ENCODE peak calls at places on chromosomes 5 and 9, in six cellular contexts. C is spleen, E is K562, P is vagina, N is body of pancreas, A is HCT116. H is an unnamed sample.

GRCh38 chr9:92324451-92324850 is 699 bp downstream of the NOL8 start:
- DNase-seq in E (peak; percentile 23), A (no peak), N (no peak), C (no peak), P (no peak), H (no peak)

GRCh38 chr9:14482856-14483255 is 168.9 kb upstream of the NFIB start:
- DNase-seq in C (no peak), E (no peak), A (no peak), P (no peak), N (no peak), H (no peak)

GRCh38 chr5:142313693-142314092 is 11.1 kb downstream of the SPRY4 start:
- DNase-seq in E (no peak), C (no peak), A (no peak), P (no peak), N (no peak), H (no peak)

GRCh38 chr9:136361757-136362449 is 1.6 kb downstream of the DNLZ start:
- DNase-seq in N (no peak), A (no peak), P (no peak), E (no peak), C (no peak), H (no peak)

GRCh38 chr5:63131618-63132285 is 553.1 kb downstream of the LRRC70 start:
- DNase-seq in P (no peak), E (no peak), N (no peak), C (no peak), A (no peak), H (peak; percentile 3)

GRCh38 chr5:79069488-79070001 is at the start of the genes BHMT2 and DMGDH:
- DNase-seq in N (peak; percentile 56), C (no peak), A (no peak), P (no peak), E (peak; percentile 11), H (no peak)

GRCh38 chr5:74870299-74871067 is 4.3 kb upstream of the FAM169A start:
- DNase-seq in P (no peak), E (no peak), N (no peak), C (no peak), A (no peak), H (no peak)

GRCh38 chr5:14185336-14186131 is 42.4 kb downstream of the TRIO start:
- DNase-seq in E (no peak), C (no peak), N (no peak), P (no peak), A (no peak), H (peak; percentile 51)

GRCh38 chr5:81773574-81773973 is 22.7 kb upstream of the SSBP2 start:
- DNase-seq in E (no peak), A (no peak), P (no peak), N (no peak), C (no peak), H (no peak)

GRCh38 chr5:125612356-125613149 is 810.7 kb upstream of the GRAMD2B start:
- DNase-seq in C (no peak), E (no peak), P (no peak), A (no peak), N (peak; percentile 69), H (no peak)

GRCh38 chr5:93164690-93165089 is 416.3 kb downstream of the NR2F1-AS1 start:
- DNase-seq in E (no peak), C (no peak), P (no peak), N (no peak), A (peak; percentile 87), H (peak; percentile 47)

GRCh38 chr5:140153905-140154304 is 21.1 kb upstream of the CYSTM1 start:
- DNase-seq in C (no peak), N (no peak), P (no peak), A (no peak), E (no peak), H (no peak)

GRCh38 chr5:175778951-175779475 is 92.4 kb upstream of the CPLX2 start:
- DNase-seq in C (no peak), E (no peak), N (peak; percentile 71), A (peak; percentile 15), P (no peak), H (peak; percentile 71)

GRCh38 chr5:65625743-65626142 is 916 bp downstream of the SHLD3 start:
- DNase-seq in N (no peak), A (no peak), C (no peak), E (peak; percentile 8), P (no peak), H (no peak)

GRCh38 chr5:65624025-65624569 is at the start of gene TRIM23:
- DNase-seq in A (peak; percentile 83), N (peak; percentile 93), E (peak; percentile 89), C (peak; percentile 98), P (peak; percentile 95), H (peak; percentile 79)

GRCh38 chr5:65623482-65623881 is 651 bp downstream of the TRIM23 start:
- DNase-seq in N (no peak), A (no peak), E (peak; percentile 13), C (no peak), P (no peak), H (no peak)

GRCh38 chr5:65620021-65620420 is 4.1 kb downstream of the TRIM23 start:
- DNase-seq in P (no peak), E (no peak), A (no peak), C (no peak), N (no peak), H (no peak)

GRCh38 chr5:65624570-65625555 is at the start of the genes SHLD3 and TRAPPC13:
- DNase-seq in P (peak; percentile 91), C (peak; percentile 90), A (peak; percentile 85), N (peak; percentile 90), E (peak; percentile 80), H (peak; percentile 64)
- TF ChIP-seq POLR2A in P (no peak), C (no peak), A (no peak), N (no peak), E (peak; percentile 74), H (peak; percentile 37)

DNA sequence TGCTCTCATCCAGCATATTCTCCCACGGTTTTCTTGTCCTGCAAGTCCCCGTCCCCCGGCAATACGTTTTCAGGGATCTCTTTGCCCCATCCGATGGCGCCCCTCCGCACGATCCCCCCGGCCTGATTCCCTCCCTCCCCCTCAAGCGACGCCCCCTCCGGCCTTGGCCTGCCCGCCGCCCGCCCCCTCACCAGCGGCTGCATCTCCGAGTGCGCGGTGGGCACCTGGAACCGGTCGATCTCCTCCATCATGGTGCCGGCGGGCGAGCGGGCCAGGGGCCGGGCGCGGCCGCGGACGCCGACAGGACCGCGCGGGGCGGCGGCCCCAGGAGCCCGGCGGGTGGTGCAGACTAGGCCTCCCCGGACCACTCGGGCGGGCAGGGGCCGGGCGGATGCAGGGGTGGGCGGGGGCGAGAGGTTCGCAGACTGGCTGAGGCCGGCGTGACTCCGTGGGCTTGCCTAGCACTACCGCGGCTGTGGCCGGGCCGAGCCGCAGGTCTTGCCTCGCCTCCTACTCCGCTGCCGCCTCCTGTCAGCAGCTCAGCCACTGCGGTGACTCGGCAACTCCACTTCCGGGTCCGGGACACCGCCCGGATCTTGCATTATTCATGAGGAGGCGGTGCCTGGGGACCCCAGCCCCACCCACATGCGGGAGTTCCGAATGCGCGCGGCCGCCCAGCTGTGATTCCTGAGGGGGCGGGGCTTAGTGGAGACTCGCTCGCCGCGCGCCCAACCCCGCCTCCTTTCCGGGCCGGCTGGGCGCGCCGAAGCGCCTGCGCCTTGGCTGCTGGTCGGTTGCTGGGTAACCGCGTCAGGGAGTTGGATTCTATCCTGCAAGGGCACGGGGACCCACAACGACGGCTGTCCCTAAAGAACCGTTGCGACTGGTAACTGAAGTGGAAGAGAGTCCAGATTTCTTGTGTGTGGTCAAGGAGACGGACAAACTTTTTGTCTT is at the start of the genes DNAI1 and FAM219A:
- DNase-seq in N (peak; percentile 100), A (peak; percentile 95), P (peak; percentile 99), E (peak; percentile 95), C (peak; percentile 100), H (peak; percentile 94)
- TF ChIP-seq POLR2A in N (peak; percentile 92), A (no peak), P (no peak), E (peak; percentile 51), C (no peak), H (peak; percentile 78)

GRCh38 chr9:33816327-33817252 is at the start of gene UBE2R2:
- DNase-seq in N (peak; percentile 91), C (peak; percentile 97), A (peak; percentile 84), E (peak; percentile 96), P (peak; percentile 94), H (peak; percentile 95)

GRCh38 chr9:33815781-33816180 is 1.2 kb upstream of the UBE2R2 start:
- DNase-seq in E (no peak), P (no peak), A (no peak), C (no peak), N (no peak), H (no peak)

GRCh38 chr9:33817327-33818166 is 587 bp downstream of the UBE2R2 start:
- DNase-seq in A (no peak), E (peak; percentile 70), C (peak; percentile 90), N (peak; percentile 56), P (peak; percentile 88), H (peak; percentile 83)

GRCh38 chr9:33814816-33815215 is 2.1 kb upstream of the UBE2R2 start:
- DNase-seq in E (no peak), N (no peak), C (no peak), A (no peak), P (no peak), H (no peak)

DNA sequence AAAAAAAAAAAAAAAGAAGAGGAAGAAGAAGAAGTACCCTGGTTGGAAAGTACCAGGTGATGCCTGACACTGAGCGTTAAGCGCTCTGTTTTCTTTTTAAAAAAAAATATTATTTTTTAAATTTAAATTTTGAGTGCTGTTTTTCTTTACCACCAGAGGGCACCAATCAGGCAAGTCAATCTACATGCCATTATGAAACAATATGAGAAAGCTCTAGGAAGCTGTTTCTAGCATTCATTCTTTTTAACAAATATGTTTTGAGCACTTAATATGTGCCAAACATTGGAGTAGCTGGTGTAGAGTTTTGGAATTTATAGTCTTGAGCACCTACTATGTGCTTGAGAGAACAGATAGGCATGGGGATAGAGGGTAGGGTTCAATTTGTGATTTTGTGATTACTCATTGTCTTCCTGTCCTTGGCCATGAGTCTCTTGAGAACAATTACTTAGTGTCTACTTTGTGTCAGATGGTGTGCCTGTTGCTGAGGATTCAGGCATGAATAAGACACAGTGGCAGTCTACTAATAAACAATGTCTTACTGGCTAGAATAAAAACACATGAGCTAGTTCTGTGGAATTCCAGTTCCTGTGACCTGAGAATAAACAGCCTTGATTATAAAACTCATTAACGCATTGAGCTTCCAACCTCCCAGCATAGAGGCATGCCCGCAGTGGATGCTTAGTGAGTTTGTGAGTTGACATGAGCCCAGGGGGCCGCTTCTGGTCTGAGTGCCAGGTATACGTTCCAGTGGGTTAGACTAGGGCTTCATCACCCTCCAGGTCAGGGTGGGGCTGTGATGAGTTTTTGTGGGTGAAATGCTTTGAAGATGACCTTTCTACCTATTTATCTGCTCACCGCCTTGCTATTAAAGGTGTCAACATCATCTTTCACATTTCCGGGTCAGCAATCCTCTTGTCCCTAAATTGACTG is 3.0 kb upstream of the UBE2R2 start:
- DNase-seq in N (no peak), P (peak; percentile 64), E (peak; percentile 25), C (no peak), A (peak; percentile 73), H (peak; percentile 60)
- TF ChIP-seq POLR2A in N (no peak), P (no peak), E (no peak), C (no peak), A (no peak), H (no peak)

DNA sequence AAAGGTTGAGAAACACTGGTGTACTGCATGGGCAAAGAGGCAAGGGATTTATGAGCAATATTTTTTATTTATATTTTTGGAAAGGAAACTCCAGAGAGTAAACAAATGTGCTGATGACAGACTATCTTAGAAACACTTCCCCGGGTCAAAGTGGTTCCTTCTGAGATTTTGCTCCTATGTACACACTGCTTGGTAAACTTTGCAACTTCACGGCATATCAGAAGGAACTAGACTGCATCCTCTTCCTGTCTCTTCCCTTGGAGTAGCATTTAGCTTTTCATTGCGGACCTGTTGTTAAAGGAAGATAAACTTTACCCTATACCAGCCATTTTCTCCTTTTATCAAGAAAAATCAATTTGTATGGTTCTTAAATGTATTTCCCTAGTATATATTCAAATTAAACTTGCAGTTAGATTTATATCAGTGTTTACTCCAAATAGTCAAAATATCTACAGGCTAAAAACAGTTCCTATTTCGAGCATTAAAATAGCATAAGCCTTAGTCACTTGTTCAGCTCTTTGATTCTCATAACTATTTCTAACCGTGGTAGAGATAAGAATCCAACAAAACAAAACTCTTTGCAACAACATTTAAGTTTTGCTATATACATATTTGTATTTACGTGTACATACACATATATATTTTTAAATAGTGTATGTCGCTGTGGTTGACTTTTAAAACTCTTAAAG is 48.0 kb upstream of the LRRC19 start:
- DNase-seq in C (no peak), A (no peak), P (no peak), E (no peak), N (no peak), H (peak; percentile 32)
- TF ChIP-seq POLR2A in C (no peak), A (no peak), P (no peak), E (no peak), N (no peak), H (no peak)

H was measured in A549.